ENCODE peak calls at places on chromosome 22, in seven cellular contexts. One of them, this sample, is unnamed.

GRCh38 chr22:33240901-33241300 is 182.7 kb upstream of the SYN3 start:
- DNase-seq in H1: no peak
- DNase-seq in GM12878: no peak
- DNase-seq in HepG2: no peak
- DNase-seq in K562: no peak
- DNase-seq in HCT116: no peak
- DNase-seq in SK-N-SH: no peak
- DNase-seq in this sample: no peak

GRCh38 chr22:23856721-23857605 is 712 bp upstream of the SLC2A11 start:
- DNase-seq in H1: no peak
- DNase-seq in GM12878: no peak
- DNase-seq in HepG2: peak; percentile 54
- DNase-seq in K562: no peak
- DNase-seq in HCT116: no peak
- DNase-seq in SK-N-SH: peak; percentile 63
- DNase-seq in this sample: peak; percentile 83

GRCh38 chr22:47064016-47064415 is 301.6 kb downstream of the TBC1D22A start:
- DNase-seq in H1: no peak
- DNase-seq in GM12878: no peak
- DNase-seq in HepG2: no peak
- DNase-seq in K562: no peak
- DNase-seq in HCT116: no peak
- DNase-seq in SK-N-SH: peak; percentile 14
- DNase-seq in this sample: no peak

GRCh38 chr22:41197046-41197807 is 7.9 kb upstream of the L3MBTL2 start:
- DNase-seq in H1: no peak
- DNase-seq in GM12878: no peak
- DNase-seq in HepG2: peak; percentile 56
- DNase-seq in K562: peak; percentile 76
- DNase-seq in HCT116: no peak
- DNase-seq in SK-N-SH: peak; percentile 92
- DNase-seq in this sample: peak; percentile 78

GRCh38 chr22:30435674-30436126 is 10.1 kb downstream of the MTFP1 start:
- DNase-seq in H1: no peak
- DNase-seq in GM12878: no peak
- DNase-seq in HepG2: no peak
- DNase-seq in K562: no peak
- DNase-seq in HCT116: peak; percentile 79
- DNase-seq in SK-N-SH: no peak
- DNase-seq in this sample: no peak

GRCh38 chr22:28021116-28021997 is 102.3 kb upstream of the PITPNB start:
- DNase-seq in H1: no peak
- DNase-seq in GM12878: no peak
- DNase-seq in HepG2: no peak
- DNase-seq in K562: no peak
- DNase-seq in HCT116: no peak
- DNase-seq in SK-N-SH: no peak
- DNase-seq in this sample: no peak

GRCh38 chr22:36644333-36644757 is 59.2 kb downstream of the CACNG2 start:
- DNase-seq in H1: no peak
- DNase-seq in GM12878: no peak
- DNase-seq in HepG2: peak; percentile 51
- DNase-seq in K562: peak; percentile 66
- DNase-seq in HCT116: peak; percentile 45
- DNase-seq in SK-N-SH: no peak
- DNase-seq in this sample: peak; percentile 21

GRCh38 chr22:31020334-31020733 is 51.3 kb downstream of the TUG1 start:
- DNase-seq in H1: peak; percentile 10
- DNase-seq in GM12878: no peak
- DNase-seq in HepG2: peak; percentile 36
- DNase-seq in K562: no peak
- DNase-seq in HCT116: no peak
- DNase-seq in SK-N-SH: no peak
- DNase-seq in this sample: peak; percentile 55

GRCh38 chr22:25021976-25022711 is 69.6 kb downstream of the KIAA1671 start:
- DNase-seq in H1: no peak
- DNase-seq in GM12878: no peak
- DNase-seq in HepG2: no peak
- DNase-seq in K562: no peak
- DNase-seq in HCT116: no peak
- DNase-seq in SK-N-SH: no peak
- DNase-seq in this sample: no peak

GRCh38 chr22:35191412-35191811 is 65.9 kb upstream of the HMGXB4 start:
- DNase-seq in H1: no peak
- DNase-seq in GM12878: no peak
- DNase-seq in HepG2: peak; percentile 23
- DNase-seq in K562: no peak
- DNase-seq in HCT116: peak; percentile 12
- DNase-seq in SK-N-SH: no peak
- DNase-seq in this sample: no peak

GRCh38 chr22:30492144-30492543 is 13.4 kb downstream of the SEC14L4 start:
- DNase-seq in H1: no peak
- DNase-seq in GM12878: no peak
- DNase-seq in HepG2: no peak
- DNase-seq in K562: no peak
- DNase-seq in HCT116: no peak
- DNase-seq in SK-N-SH: no peak
- DNase-seq in this sample: no peak

GRCh38 chr22:37267128-37267587 is 15.2 kb upstream of the CYTH4 start:
- DNase-seq in H1: no peak
- DNase-seq in GM12878: no peak
- DNase-seq in HepG2: no peak
- DNase-seq in K562: peak; percentile 58
- DNase-seq in HCT116: no peak
- DNase-seq in SK-N-SH: peak; percentile 91
- DNase-seq in this sample: no peak

GRCh38 chr22:45971389-45972028 is 5.5 kb downstream of the WNT7B start:
- DNase-seq in H1: no peak
- DNase-seq in GM12878: no peak
- DNase-seq in HepG2: no peak
- DNase-seq in K562: no peak
- DNase-seq in HCT116: no peak
- DNase-seq in SK-N-SH: peak; percentile 60
- DNase-seq in this sample: no peak

GRCh38 chr22:42364641-42365336 is 67.4 kb downstream of the NFAM1 start:
- DNase-seq in H1: no peak
- DNase-seq in GM12878: no peak
- DNase-seq in HepG2: no peak
- DNase-seq in K562: no peak
- DNase-seq in HCT116: no peak
- DNase-seq in SK-N-SH: peak; percentile 47
- DNase-seq in this sample: no peak

GRCh38 chr22:28812491-28812890 is 12.1 kb upstream of the XBP1 start:
- DNase-seq in H1: no peak
- DNase-seq in GM12878: no peak
- DNase-seq in HepG2: no peak
- DNase-seq in K562: no peak
- DNase-seq in HCT116: no peak
- DNase-seq in SK-N-SH: no peak
- DNase-seq in this sample: no peak

DNA sequence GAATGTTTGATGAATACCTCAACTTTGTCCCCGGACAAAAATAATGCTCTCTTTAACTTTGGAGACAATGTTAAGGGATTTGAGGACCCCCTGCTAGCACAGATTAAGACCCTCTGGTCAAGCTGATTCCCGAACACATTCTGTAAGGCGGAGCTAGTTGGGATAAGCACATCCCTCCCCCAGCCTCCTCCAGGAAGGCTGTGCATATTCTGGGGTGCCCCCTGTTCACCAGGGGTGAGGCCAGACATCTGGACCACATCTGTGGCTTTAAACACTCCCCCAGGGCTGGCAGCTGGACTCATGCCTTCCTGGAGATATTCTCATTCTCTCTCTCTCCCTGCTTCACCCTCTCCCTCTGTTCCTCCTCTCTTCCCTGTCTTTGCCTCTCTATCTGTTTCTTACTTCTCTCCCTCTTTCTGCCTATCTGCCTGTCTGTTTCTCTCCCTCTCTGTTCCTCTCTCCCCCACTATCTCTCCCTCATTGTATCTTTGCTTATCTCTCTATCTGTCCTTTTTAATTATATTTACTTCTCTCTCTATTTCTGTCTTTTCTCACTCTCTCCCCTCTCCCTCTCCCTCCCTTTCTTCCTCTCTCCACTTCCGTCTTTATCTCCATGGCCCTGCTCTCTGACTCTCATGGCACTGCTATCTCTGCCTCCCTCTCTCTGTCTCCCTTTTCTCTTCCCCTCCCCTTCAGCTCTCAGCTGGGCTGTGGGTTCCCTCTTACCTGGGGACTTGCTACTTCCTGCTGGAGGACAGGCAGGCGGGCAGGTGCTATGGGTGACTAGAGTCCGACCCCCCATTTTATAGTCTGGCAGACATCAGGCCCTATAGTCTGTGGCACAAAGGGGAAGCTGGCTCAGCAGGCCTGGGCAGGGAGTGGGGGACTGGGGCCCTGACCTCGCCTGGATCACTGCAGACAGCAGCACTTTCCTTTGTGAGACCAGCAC is at the start of gene CRYBB1:
- DNase-seq in H1: no peak
- DNase-seq in GM12878: no peak
- DNase-seq in HepG2: no peak
- DNase-seq in K562: peak; percentile 66
- DNase-seq in HCT116: no peak
- DNase-seq in SK-N-SH: peak; percentile 79
- DNase-seq in this sample: no peak
- TF ChIP-seq JUND in H1: no peak
- TF ChIP-seq JUND in GM12878: no peak
- TF ChIP-seq JUND in HepG2: no peak
- TF ChIP-seq JUND in K562: no peak
- TF ChIP-seq JUND in HCT116: no peak
- TF ChIP-seq JUND in SK-N-SH: no peak
- TF ChIP-seq JUND in this sample: no peak

DNA sequence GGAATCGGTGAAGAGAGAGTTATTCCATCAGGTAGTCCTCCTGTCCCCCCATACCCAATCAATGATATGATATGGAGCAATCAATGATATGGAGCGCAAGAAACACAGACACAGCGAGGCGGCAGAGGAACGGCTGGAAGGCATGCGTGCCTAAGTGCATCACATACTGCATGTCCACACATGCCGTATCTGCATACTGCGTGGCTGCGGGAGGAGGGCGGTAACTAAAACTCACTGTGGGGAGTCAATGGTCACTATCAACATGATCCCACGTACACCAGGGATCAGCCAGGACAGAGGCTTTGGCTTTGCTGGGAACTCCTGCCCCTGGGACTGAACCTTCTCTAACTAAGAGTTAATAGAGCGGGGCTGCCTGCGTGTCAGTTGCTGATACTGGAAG is 29.6 kb upstream of the BID start:
- DNase-seq in H1: no peak
- DNase-seq in GM12878: no peak
- DNase-seq in HepG2: no peak
- DNase-seq in K562: no peak
- DNase-seq in HCT116: no peak
- DNase-seq in SK-N-SH: no peak
- DNase-seq in this sample: no peak
- TF ChIP-seq JUND in H1: no peak
- TF ChIP-seq JUND in GM12878: no peak
- TF ChIP-seq JUND in HepG2: no peak
- TF ChIP-seq JUND in K562: no peak
- TF ChIP-seq JUND in HCT116: no peak
- TF ChIP-seq JUND in SK-N-SH: no peak
- TF ChIP-seq JUND in this sample: no peak

DNA sequence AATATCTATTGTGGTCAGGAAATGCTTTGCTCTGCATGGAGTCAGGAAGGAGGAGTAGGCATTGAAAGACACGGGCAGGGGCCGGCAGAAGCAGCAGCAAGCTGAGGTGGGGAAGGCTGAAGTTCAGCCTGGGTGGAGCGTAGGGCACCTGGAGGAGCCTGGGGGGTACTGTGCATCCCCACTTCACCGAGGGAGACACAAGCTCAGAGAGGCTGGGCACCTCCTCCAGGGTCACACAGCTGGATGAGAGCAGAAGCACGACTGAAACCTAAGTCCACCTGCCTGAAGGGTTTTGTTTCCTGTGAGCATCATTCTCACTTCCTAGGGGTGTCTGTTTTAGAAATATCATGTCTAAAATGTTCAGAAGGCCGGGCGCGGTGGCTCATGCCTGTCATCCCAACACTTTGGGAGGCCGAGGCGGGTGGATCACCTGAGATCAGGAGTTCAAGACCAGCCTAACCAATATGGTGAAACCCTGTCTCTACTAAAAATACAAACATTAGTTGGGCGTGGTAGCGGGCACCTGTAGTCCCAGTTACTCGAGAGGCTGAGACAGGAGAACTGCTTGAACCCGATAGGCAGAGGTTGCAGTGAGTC is 138.3 kb downstream of the MPPED1 start:
- DNase-seq in H1: no peak
- DNase-seq in GM12878: no peak
- DNase-seq in HepG2: no peak
- DNase-seq in K562: no peak
- DNase-seq in HCT116: no peak
- DNase-seq in SK-N-SH: no peak
- DNase-seq in this sample: no peak
- TF ChIP-seq JUND in H1: no peak
- TF ChIP-seq JUND in GM12878: no peak
- TF ChIP-seq JUND in HepG2: no peak
- TF ChIP-seq JUND in K562: no peak
- TF ChIP-seq JUND in HCT116: no peak
- TF ChIP-seq JUND in SK-N-SH: no peak
- TF ChIP-seq JUND in this sample: no peak

GRCh38 chr22:19056951-19057401 is 65.2 kb downstream of the DGCR2 start:
- DNase-seq in H1: no peak
- DNase-seq in GM12878: no peak
- DNase-seq in HepG2: no peak
- DNase-seq in K562: no peak
- DNase-seq in HCT116: no peak
- DNase-seq in SK-N-SH: no peak
- DNase-seq in this sample: no peak

GRCh38 chr22:19058713-19059451 is 63.3 kb downstream of the DGCR2 start:
- DNase-seq in H1: no peak
- DNase-seq in GM12878: no peak
- DNase-seq in HepG2: no peak
- DNase-seq in K562: no peak
- DNase-seq in HCT116: no peak
- DNase-seq in SK-N-SH: no peak
- DNase-seq in this sample: peak; percentile 25

GRCh38 chr22:19055801-19056200 is 66.4 kb downstream of the DGCR2 start:
- DNase-seq in H1: no peak
- DNase-seq in GM12878: no peak
- DNase-seq in HepG2: no peak
- DNase-seq in K562: no peak
- DNase-seq in HCT116: no peak
- DNase-seq in SK-N-SH: peak; percentile 6
- DNase-seq in this sample: no peak

GRCh38 chr22:19057999-19058491 is 64.2 kb downstream of the DGCR2 start:
- DNase-seq in H1: no peak
- DNase-seq in GM12878: no peak
- DNase-seq in HepG2: no peak
- DNase-seq in K562: no peak
- DNase-seq in HCT116: no peak
- DNase-seq in SK-N-SH: no peak
- DNase-seq in this sample: no peak

DNA sequence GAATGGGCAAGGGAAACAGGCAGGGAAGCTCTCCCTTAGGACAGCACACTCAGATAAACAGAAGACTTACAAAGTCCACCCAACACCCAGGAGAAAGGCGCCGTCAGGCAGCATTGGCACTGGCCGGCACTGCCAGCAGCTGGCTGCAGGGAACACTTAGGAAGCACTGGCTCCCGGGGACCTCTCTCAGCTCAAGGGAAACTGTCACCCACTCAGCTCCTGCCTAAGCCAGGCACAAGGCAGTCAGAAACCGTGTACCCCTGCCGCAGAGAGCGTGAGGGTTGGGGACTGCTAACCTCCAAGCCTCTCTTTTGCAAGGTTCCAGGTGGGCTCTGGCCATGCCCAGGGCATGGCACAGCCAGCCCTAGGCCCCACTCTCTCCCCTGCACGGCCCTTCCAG is 64.7 kb downstream of the DGCR2 start:
- DNase-seq in H1: no peak
- DNase-seq in GM12878: no peak
- DNase-seq in HepG2: no peak
- DNase-seq in K562: no peak
- DNase-seq in HCT116: no peak
- DNase-seq in SK-N-SH: no peak
- DNase-seq in this sample: no peak
- TF ChIP-seq JUND in H1: no peak
- TF ChIP-seq JUND in GM12878: no peak
- TF ChIP-seq JUND in HepG2: no peak
- TF ChIP-seq JUND in K562: no peak
- TF ChIP-seq JUND in HCT116: no peak
- TF ChIP-seq JUND in SK-N-SH: no peak
- TF ChIP-seq JUND in this sample: no peak